ENCODE peak calls at places on chromosomes 6 and 20, in seven cellular contexts. One of them, this sample, is unnamed.
A peak's percentile ranks its signal among the peaks of the same experiment; 100 is the strongest.

GRCh38 chr20:32450484-32451061 is 92.4 kb downstream of the ASXL1 start:
- DNase-seq in heart left ventricle: no peak
- DNase-seq in heart right ventricle: no peak
- DNase-seq in psoas muscle: no peak
- DNase-seq in ovary: peak; percentile 52
- DNase-seq in MM.1S: no peak
- DNase-seq in transverse colon: no peak
- DNase-seq in this sample: no peak

GRCh38 chr20:40962733-40963504 is 65.7 kb upstream of the TOP1 start:
- DNase-seq in psoas muscle: peak; percentile 61
- DNase-seq in heart right ventricle: peak; percentile 62
- DNase-seq in transverse colon: peak; percentile 72
- DNase-seq in heart left ventricle: peak; percentile 60
- DNase-seq in MM.1S: peak; percentile 69
- DNase-seq in ovary: peak; percentile 62
- DNase-seq in this sample: peak; percentile 73

GRCh38 chr20:21513881-21514540 is at the start of gene NKX2-2:
- DNase-seq in transverse colon: no peak
- DNase-seq in ovary: no peak
- DNase-seq in heart right ventricle: no peak
- DNase-seq in psoas muscle: no peak
- DNase-seq in heart left ventricle: no peak
- DNase-seq in MM.1S: no peak
- DNase-seq in this sample: no peak

GRCh38 chr6:137291441-137291840 is 72.3 kb upstream of the IFNGR1 start:
- DNase-seq in MM.1S: no peak
- DNase-seq in transverse colon: peak; percentile 42
- DNase-seq in psoas muscle: no peak
- DNase-seq in heart right ventricle: no peak
- DNase-seq in ovary: no peak
- DNase-seq in heart left ventricle: peak; percentile 60
- DNase-seq in this sample: peak; percentile 65

GRCh38 chr6:126367849-126368248 is 27.9 kb downstream of the CENPW start:
- DNase-seq in MM.1S: no peak
- DNase-seq in psoas muscle: no peak
- DNase-seq in ovary: no peak
- DNase-seq in heart left ventricle: no peak
- DNase-seq in transverse colon: no peak
- DNase-seq in heart right ventricle: no peak
- DNase-seq in this sample: no peak

GRCh38 chr6:151391471-151392428 is at the start of gene ZBTB2:
- DNase-seq in transverse colon: peak; percentile 73
- DNase-seq in psoas muscle: peak; percentile 73
- DNase-seq in heart right ventricle: peak; percentile 72
- DNase-seq in ovary: peak; percentile 81
- DNase-seq in heart left ventricle: peak; percentile 70
- DNase-seq in MM.1S: peak; percentile 49
- DNase-seq in this sample: peak; percentile 78

GRCh38 chr6:151992091-151992490 is 184.6 kb downstream of the ESR1 start:
- DNase-seq in heart right ventricle: no peak
- DNase-seq in heart left ventricle: no peak
- DNase-seq in psoas muscle: no peak
- DNase-seq in ovary: no peak
- DNase-seq in MM.1S: no peak
- DNase-seq in transverse colon: no peak
- DNase-seq in this sample: no peak

GRCh38 chr6:57252975-57253374 is 30.9 kb upstream of the RAB23 start:
- DNase-seq in MM.1S: no peak
- DNase-seq in heart right ventricle: no peak
- DNase-seq in transverse colon: no peak
- DNase-seq in psoas muscle: no peak
- DNase-seq in ovary: no peak
- DNase-seq in heart left ventricle: no peak
- DNase-seq in this sample: no peak

GRCh38 chr6:90611996-90612690 is 25.3 kb upstream of the MAP3K7 start:
- DNase-seq in psoas muscle: no peak
- DNase-seq in heart right ventricle: no peak
- DNase-seq in transverse colon: no peak
- DNase-seq in heart left ventricle: no peak
- DNase-seq in MM.1S: no peak
- DNase-seq in ovary: no peak
- DNase-seq in this sample: no peak

GRCh38 chr6:75116946-75117345 is 88.9 kb downstream of the COL12A1 start:
- DNase-seq in heart left ventricle: no peak
- DNase-seq in psoas muscle: no peak
- DNase-seq in heart right ventricle: no peak
- DNase-seq in ovary: no peak
- DNase-seq in transverse colon: no peak
- DNase-seq in MM.1S: no peak
- DNase-seq in this sample: no peak

GRCh38 chr6:10681795-10682194 is 12.6 kb downstream of the C6orf52 start:
- DNase-seq in psoas muscle: no peak
- DNase-seq in ovary: no peak
- DNase-seq in heart left ventricle: no peak
- DNase-seq in heart right ventricle: no peak
- DNase-seq in transverse colon: no peak
- DNase-seq in MM.1S: no peak
- DNase-seq in this sample: no peak

GRCh38 chr6:149336529-149336928 is 19.0 kb downstream of the TAB2 start:
- DNase-seq in heart right ventricle: no peak
- DNase-seq in MM.1S: no peak
- DNase-seq in transverse colon: no peak
- DNase-seq in ovary: no peak
- DNase-seq in heart left ventricle: no peak
- DNase-seq in psoas muscle: no peak
- DNase-seq in this sample: no peak

GRCh38 chr6:153003294-153003645 is 761 bp upstream of the MTRF1L start:
- DNase-seq in transverse colon: no peak
- DNase-seq in heart left ventricle: no peak
- DNase-seq in psoas muscle: no peak
- DNase-seq in ovary: no peak
- DNase-seq in heart right ventricle: no peak
- DNase-seq in MM.1S: no peak
- DNase-seq in this sample: no peak

GRCh38 chr20:40493071-40493470 is 196.0 kb downstream of the MAFB start:
- DNase-seq in psoas muscle: peak; percentile 36
- DNase-seq in MM.1S: no peak
- DNase-seq in heart left ventricle: peak; percentile 29
- DNase-seq in transverse colon: peak; percentile 15
- DNase-seq in ovary: no peak
- DNase-seq in heart right ventricle: peak; percentile 42
- DNase-seq in this sample: peak; percentile 80

GRCh38 chr20:36199293-36200257 is 36.7 kb upstream of the AAR2 start:
- DNase-seq in transverse colon: peak; percentile 84
- DNase-seq in psoas muscle: peak; percentile 75
- DNase-seq in heart left ventricle: peak; percentile 64
- DNase-seq in MM.1S: peak; percentile 66
- DNase-seq in ovary: peak; percentile 81
- DNase-seq in heart right ventricle: peak; percentile 65
- DNase-seq in this sample: peak; percentile 77

GRCh38 chr6:73969982-73970960 is 274.3 kb downstream of the CD109 start:
- DNase-seq in psoas muscle: no peak
- DNase-seq in heart right ventricle: no peak
- DNase-seq in ovary: no peak
- DNase-seq in MM.1S: peak; percentile 28
- DNase-seq in transverse colon: no peak
- DNase-seq in heart left ventricle: no peak
- DNase-seq in this sample: no peak

GRCh38 chr6:35082733-35083403 is 58.3 kb downstream of the TCP11 start:
- DNase-seq in psoas muscle: no peak
- DNase-seq in heart left ventricle: no peak
- DNase-seq in ovary: no peak
- DNase-seq in MM.1S: no peak
- DNase-seq in transverse colon: no peak
- DNase-seq in heart right ventricle: no peak
- DNase-seq in this sample: no peak

GRCh38 chr6:10610289-10610688 is 84.1 kb downstream of the C6orf52 start:
- DNase-seq in heart right ventricle: peak; percentile 30
- DNase-seq in ovary: no peak
- DNase-seq in MM.1S: no peak
- DNase-seq in transverse colon: peak; percentile 36
- DNase-seq in psoas muscle: peak; percentile 44
- DNase-seq in heart left ventricle: peak; percentile 61
- DNase-seq in this sample: no peak

GRCh38 chr20:46123482-46124245 is 5.5 kb downstream of the CD40 start:
- DNase-seq in heart left ventricle: no peak
- DNase-seq in transverse colon: no peak
- DNase-seq in MM.1S: no peak
- DNase-seq in ovary: no peak
- DNase-seq in heart right ventricle: no peak
- DNase-seq in psoas muscle: no peak
- DNase-seq in this sample: no peak

DNA sequence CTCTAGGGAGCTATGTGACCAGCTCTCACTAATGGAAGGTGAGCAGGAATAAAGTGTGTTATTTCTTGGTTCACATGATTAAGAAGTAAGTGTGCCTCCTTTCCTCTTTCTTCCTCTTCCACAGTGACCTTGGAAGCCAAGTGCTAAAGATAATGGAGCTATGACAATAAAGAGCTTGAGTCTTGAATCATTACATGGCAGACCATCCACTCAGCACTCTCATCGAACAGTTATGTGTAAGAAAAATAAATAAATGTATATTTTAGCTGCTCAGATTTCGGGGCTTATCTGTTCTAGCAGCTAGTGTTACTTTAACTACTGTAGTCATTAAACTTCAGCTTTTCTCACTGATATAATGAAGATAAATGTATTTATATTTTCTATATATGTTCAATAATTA is 72.9 kb downstream of the HDGFL1 start:
- DNase-seq in MM.1S: no peak
- DNase-seq in transverse colon: no peak
- DNase-seq in ovary: no peak
- DNase-seq in psoas muscle: no peak
- DNase-seq in heart left ventricle: no peak
- DNase-seq in heart right ventricle: no peak
- DNase-seq in this sample: no peak
- TF ChIP-seq CTCF in MM.1S: no peak
- TF ChIP-seq CTCF in transverse colon: no peak
- TF ChIP-seq CTCF in ovary: no peak
- TF ChIP-seq CTCF in psoas muscle: no peak
- TF ChIP-seq CTCF in heart left ventricle: no peak
- TF ChIP-seq CTCF in heart right ventricle: no peak
- TF ChIP-seq CTCF in this sample: no peak

DNA sequence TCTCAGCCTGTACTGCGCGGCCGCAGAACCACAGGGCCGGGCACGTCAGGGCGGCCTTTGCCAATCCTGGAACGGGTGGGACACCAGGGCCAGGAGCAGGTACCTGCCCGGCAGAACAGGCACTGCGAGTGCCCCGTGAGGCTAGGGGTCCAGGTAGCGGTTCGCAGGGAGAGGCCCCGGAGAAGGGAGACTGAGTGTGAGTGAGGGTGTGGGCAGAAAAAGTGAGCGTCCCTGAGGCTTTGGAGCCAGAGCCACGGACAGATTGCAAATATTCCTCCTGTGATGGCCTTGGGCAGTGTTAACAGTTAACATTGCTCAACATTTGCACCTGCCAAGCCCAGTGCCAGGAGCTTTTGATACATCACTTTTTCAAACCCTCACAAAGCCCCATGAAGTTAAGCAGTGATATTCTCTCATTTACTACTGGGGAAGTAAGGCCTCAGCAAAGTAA is 491 bp downstream of the GNMT start:
- DNase-seq in heart right ventricle: no peak
- DNase-seq in ovary: no peak
- DNase-seq in transverse colon: no peak
- DNase-seq in MM.1S: no peak
- DNase-seq in heart left ventricle: no peak
- DNase-seq in psoas muscle: no peak
- DNase-seq in this sample: no peak
- H3K27ac ChIP-seq in heart right ventricle: no peak overlapping the region
- H3K27ac ChIP-seq in ovary: no peak overlapping the region
- H3K27ac ChIP-seq in transverse colon: no peak overlapping the region
- H3K27ac ChIP-seq in MM.1S: no peak overlapping the region
- H3K27ac ChIP-seq in heart left ventricle: no peak overlapping the region
- H3K27ac ChIP-seq in psoas muscle: no peak overlapping the region
- H3K27ac ChIP-seq in this sample: peak overlapping the region; percentile 64

GRCh38 chr6:352896-353470 is 38.6 kb upstream of the IRF4 start:
- DNase-seq in transverse colon: no peak
- DNase-seq in ovary: no peak
- DNase-seq in psoas muscle: no peak
- DNase-seq in heart right ventricle: no peak
- DNase-seq in MM.1S: no peak
- DNase-seq in heart left ventricle: no peak
- DNase-seq in this sample: no peak

GRCh38 chr6:351867-352289 is 39.7 kb upstream of the IRF4 start:
- DNase-seq in transverse colon: no peak
- DNase-seq in MM.1S: no peak
- DNase-seq in heart left ventricle: no peak
- DNase-seq in psoas muscle: no peak
- DNase-seq in ovary: no peak
- DNase-seq in heart right ventricle: peak; percentile 6
- DNase-seq in this sample: peak; percentile 44

GRCh38 chr6:351011-351866 is 40.3 kb upstream of the IRF4 start:
- DNase-seq in psoas muscle: no peak
- DNase-seq in transverse colon: no peak
- DNase-seq in heart left ventricle: no peak
- DNase-seq in ovary: peak; percentile 61
- DNase-seq in MM.1S: no peak
- DNase-seq in heart right ventricle: peak; percentile 9
- DNase-seq in this sample: peak; percentile 47

GRCh38 chr6:353642-354614 is 37.6 kb upstream of the IRF4 start:
- DNase-seq in heart right ventricle: no peak
- DNase-seq in MM.1S: no peak
- DNase-seq in ovary: no peak
- DNase-seq in psoas muscle: no peak
- DNase-seq in heart left ventricle: no peak
- DNase-seq in transverse colon: no peak
- DNase-seq in this sample: peak; percentile 50

GRCh38 chr6:352474-352873 is 39.1 kb upstream of the IRF4 start:
- DNase-seq in psoas muscle: no peak
- DNase-seq in MM.1S: no peak
- DNase-seq in heart right ventricle: no peak
- DNase-seq in heart left ventricle: no peak
- DNase-seq in ovary: no peak
- DNase-seq in transverse colon: no peak
- DNase-seq in this sample: peak; percentile 53
- H3K9me3 ChIP-seq in psoas muscle: no peaks in the 10 kb centered on the region
- H3K9me3 ChIP-seq in MM.1S: no peaks in the 10 kb centered on the region
- H3K9me3 ChIP-seq in heart right ventricle: no peaks in the 10 kb centered on the region
- H3K9me3 ChIP-seq in heart left ventricle: no peaks in the 10 kb centered on the region
- H3K9me3 ChIP-seq in ovary: no peaks in the 10 kb centered on the region
- H3K9me3 ChIP-seq in transverse colon: no peaks in the 10 kb centered on the region
- H3K9me3 ChIP-seq in this sample: no peaks in the 10 kb centered on the region

DNA sequence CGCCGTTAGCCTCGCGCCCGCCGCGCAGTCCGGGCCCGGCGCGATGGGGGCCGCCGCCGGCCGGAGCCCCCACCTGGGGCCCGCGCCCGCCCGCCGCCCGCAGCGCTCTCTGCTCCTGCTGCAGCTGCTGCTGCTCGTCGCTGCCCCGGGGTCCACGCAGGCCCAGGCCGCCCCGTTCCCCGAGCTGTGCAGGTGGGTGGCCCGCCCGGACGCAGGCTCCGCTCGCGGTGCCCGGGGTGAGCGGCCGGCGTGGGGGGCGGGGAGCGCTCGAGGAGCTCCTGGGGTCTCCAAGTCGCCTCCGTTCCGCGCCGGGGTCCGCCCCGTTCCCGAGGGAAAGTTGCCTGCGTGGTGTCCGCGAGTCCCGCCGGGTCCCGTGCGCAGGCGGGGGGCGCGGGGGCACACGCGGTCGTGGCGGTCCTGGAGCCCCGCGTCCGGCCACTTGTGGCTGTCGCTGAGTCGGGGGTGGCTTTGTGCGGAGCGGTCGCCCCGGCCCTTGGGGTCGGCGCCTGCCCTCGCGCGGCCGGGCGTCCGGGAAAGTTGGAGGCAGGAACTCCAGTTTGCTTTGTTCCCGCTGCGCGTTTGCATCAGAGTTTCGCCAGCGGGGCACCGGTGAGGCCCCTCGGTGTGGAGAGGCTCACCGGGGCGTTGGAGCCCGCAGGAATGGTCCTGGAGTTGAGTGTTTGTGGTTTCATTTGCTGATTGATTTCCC is 476 bp downstream of the IGF2R start:
- DNase-seq in MM.1S: no peak
- DNase-seq in transverse colon: peak; percentile 42
- DNase-seq in heart right ventricle: peak; percentile 48
- DNase-seq in heart left ventricle: peak; percentile 45
- DNase-seq in ovary: peak; percentile 67
- DNase-seq in psoas muscle: peak; percentile 57
- DNase-seq in this sample: peak; percentile 67
- TF ChIP-seq CTCF in MM.1S: no peak
- TF ChIP-seq CTCF in transverse colon: no peak
- TF ChIP-seq CTCF in heart right ventricle: peak; percentile 7
- TF ChIP-seq CTCF in heart left ventricle: no peak
- TF ChIP-seq CTCF in ovary: no peak
- TF ChIP-seq CTCF in psoas muscle: no peak
- TF ChIP-seq CTCF in this sample: no peak

This sample was measured in lower lobe of right lung.